ENCODE peak calls at places on chromosomes 5 and 9, in four cellular contexts. N, E, V and S are unnamed samples.

GRCh38 chr5:111584651-111585050 is 72.3 kb upstream of the STARD4 start:
- DNase-seq in N (no peak), E (no peak), V (peak; percentile 9), S (peak; percentile 2)

GRCh38 chr5:4196744-4197646 is 601.4 kb downstream of the IRX1 start:
- DNase-seq in N (no peak), E (no peak), V (no peak), S (no peak)

GRCh38 chr5:69491027-69491426 is 1.6 kb upstream of the OCLN start:
- DNase-seq in N (no peak), E (no peak), V (no peak), S (no peak)

GRCh38 chr9:88578486-88579362 is 43.7 kb downstream of the NXNL2 start:
- DNase-seq in N (no peak), E (no peak), V (peak; percentile 76), S (peak; percentile 70)

GRCh38 chr9:20512106-20512505 is 110.2 kb downstream of the MLLT3 start:
- DNase-seq in N (peak; percentile 17), E (peak; percentile 74), V (no peak), S (no peak)

GRCh38 chr5:172456076-172456800 is 1.9 kb upstream of the SH3PXD2B start:
- DNase-seq in N (no peak), E (no peak), V (no peak), S (no peak)

GRCh38 chr9:742104-742503 is 99.4 kb upstream of the DMRT1 start:
- DNase-seq in N (no peak), E (no peak), V (no peak), S (no peak)

GRCh38 chr5:37722236-37723146 is 117.3 kb downstream of the GDNF start:
- DNase-seq in N (peak; percentile 91), E (peak; percentile 81), V (peak; percentile 85), S (peak; percentile 64)

GRCh38 chr5:116388564-116389258 is 185.9 kb downstream of the SEMA6A start:
- DNase-seq in N (no peak), E (no peak), V (peak; percentile 17), S (no peak)

GRCh38 chr5:149273237-149273636 is 1.6 kb downstream of the AFAP1L1 start:
- DNase-seq in N (no peak), E (no peak), V (no peak), S (no peak)
- H3K4me3 ChIP-seq in N (no peak overlapping the region), E (no peak overlapping the region), V (no peak overlapping the region), S (no peak overlapping the region)

GRCh38 chr9:114737118-114737517 is 55.1 kb upstream of the TEX48 start:
- DNase-seq in N (no peak), E (no peak), V (no peak), S (no peak)
- H3K4me3 ChIP-seq in N (no peak overlapping the region), E (no peak overlapping the region), V (no peak overlapping the region), S (no peak overlapping the region)

GRCh38 chr9:38226491-38226951 is 157.5 kb upstream of the SHB start:
- DNase-seq in N (no peak), E (no peak), V (no peak), S (peak; percentile 54)

GRCh38 chr9:38229123-38229829 is 160.2 kb upstream of the SHB start:
- DNase-seq in N (no peak), E (no peak), V (no peak), S (no peak)

GRCh38 chr9:38228331-38229122 is 159.5 kb upstream of the SHB start:
- DNase-seq in N (no peak), E (no peak), V (peak; percentile 41), S (no peak)

GRCh38 chr9:38227061-38227540 is 158.1 kb upstream of the SHB start:
- DNase-seq in N (peak; percentile 56), E (peak; percentile 10), V (peak; percentile 51), S (peak; percentile 89)

GRCh38 chr9:38227656-38228055 is 158.6 kb upstream of the SHB start:
- DNase-seq in N (no peak), E (no peak), V (peak; percentile 21), S (peak; percentile 38)
- H3K4me3 ChIP-seq in N (no peak overlapping the region), E (no peak overlapping the region), V (no peak overlapping the region), S (no peak overlapping the region)

GRCh38 chr5:58165152-58165551 is 294.7 kb downstream of the PLK2 start:
- DNase-seq in N (no peak), E (no peak), V (no peak), S (no peak)
- H3K4me3 ChIP-seq in N (no peak overlapping the region), E (no peak overlapping the region), V (no peak overlapping the region), S (no peak overlapping the region)

DNA sequence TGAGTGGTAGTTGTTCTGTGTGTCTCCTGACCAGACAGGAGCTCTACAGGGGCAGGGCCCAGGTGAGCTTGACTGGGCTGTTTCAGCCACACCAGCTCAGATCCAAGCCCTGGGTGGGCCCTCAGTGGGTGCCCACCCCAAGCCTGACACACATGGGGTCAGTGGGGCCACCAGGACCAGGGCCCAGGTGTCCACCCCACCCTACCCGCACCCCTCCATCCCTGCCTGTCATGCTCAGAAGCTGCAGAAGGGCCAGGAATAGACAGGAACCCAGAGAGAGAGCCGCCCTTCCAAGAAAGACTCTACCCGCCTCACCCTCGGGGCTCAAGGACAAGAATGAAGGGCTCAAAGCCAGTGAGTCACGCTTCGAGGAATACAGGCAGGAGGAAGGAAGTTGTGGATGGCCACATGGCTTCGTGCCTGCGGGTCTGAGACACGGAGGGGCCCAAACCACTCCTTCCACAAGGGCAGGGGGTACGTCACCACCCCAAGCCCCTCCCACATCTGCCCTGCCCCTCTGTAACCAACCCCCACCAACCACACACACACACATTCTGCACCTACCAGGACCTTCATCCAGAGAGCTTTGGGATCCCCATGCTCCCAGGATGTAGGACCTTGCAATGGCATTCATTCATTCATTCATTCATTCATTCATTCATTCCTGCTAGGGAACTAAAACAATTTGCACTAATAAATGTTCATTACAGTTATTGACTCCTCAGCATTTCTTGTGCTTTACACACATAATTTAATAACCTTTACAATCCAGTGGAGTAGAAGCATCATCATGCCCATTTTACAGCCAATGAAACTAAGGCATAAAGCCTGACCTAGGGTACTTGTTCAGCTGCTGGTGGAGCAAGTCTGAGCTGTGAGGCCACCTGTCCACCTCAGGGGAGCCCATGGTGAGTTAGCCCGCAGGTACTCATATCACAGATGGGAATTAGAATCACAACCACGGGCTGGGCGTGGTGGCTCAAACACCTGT is 56.0 kb upstream of the STXBP1 start:
- DNase-seq in N (peak; percentile 84), E (peak; percentile 87), V (peak; percentile 82), S (peak; percentile 70)
- H3K4me3 ChIP-seq in N (no peak overlapping the region), E (no peak overlapping the region), V (no peak overlapping the region), S (no peak overlapping the region)

GRCh38 chr9:130041648-130042405 is 1.2 kb downstream of the FNBP1 start:
- DNase-seq in N (no peak), E (no peak), V (no peak), S (no peak)

GRCh38 chr9:130042406-130042930 is 521 bp downstream of the FNBP1 start:
- DNase-seq in N (no peak), E (no peak), V (peak; percentile 47), S (no peak)

GRCh38 chr9:130042931-130043653 is at the start of gene FNBP1:
- DNase-seq in N (peak; percentile 39), E (no peak), V (peak; percentile 90), S (peak; percentile 68)

GRCh38 chr9:130040901-130041647 is 1.9 kb downstream of the FNBP1 start:
- DNase-seq in N (no peak), E (no peak), V (no peak), S (no peak)

GRCh38 chr9:130039504-130040147 is 3.4 kb downstream of the FNBP1 start:
- DNase-seq in N (no peak), E (no peak), V (peak; percentile 63), S (no peak)
- H3K4me3 ChIP-seq in N (no peak overlapping the region), E (no peak overlapping the region), V (peak overlapping the region; percentile 95), S (peak overlapping the region; percentile 20)

GRCh38 chr5:154483654-154484392 is 5.8 kb upstream of the HAND1 start:
- DNase-seq in N (no peak), E (no peak), V (no peak), S (no peak)
- H3K4me3 ChIP-seq in N (no peak overlapping the region), E (no peak overlapping the region), V (no peak overlapping the region), S (no peak overlapping the region)

DNA sequence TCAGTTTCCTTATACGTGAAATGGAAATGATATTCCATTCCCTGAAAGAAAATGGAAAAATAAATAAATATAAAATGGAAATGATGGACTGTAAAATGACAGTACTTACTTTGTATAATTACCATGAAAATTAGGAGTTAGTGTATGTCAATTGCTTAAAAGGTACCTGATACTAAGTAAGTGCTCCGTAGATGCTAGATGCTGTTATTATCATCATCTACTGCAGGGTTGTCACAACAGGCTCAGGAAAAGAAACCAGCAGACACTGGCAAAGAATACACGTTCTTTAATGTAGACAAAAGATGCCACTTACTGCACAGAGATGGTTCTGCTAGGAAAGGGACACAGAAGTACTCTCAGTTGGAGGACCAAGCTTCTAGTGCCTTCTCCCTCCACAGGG is 64.0 kb upstream of the KCNN2 start:
- DNase-seq in N (no peak), E (no peak), V (no peak), S (no peak)
- H3K4me3 ChIP-seq in N (no peak overlapping the region), E (no peak overlapping the region), V (no peak overlapping the region), S (no peak overlapping the region)

GRCh38 chr5:18119156-18119785 is 485.0 kb downstream of the TAF11L14 start:
- DNase-seq in N (no peak), E (no peak), V (peak; percentile 55), S (no peak)

GRCh38 chr5:18112066-18112465 is 477.8 kb downstream of the TAF11L14 start:
- DNase-seq in N (no peak), E (no peak), V (no peak), S (no peak)

GRCh38 chr5:18113724-18114123 is 479.5 kb downstream of the TAF11L14 start:
- DNase-seq in N (no peak), E (no peak), V (peak; percentile 69), S (peak; percentile 11)

DNA sequence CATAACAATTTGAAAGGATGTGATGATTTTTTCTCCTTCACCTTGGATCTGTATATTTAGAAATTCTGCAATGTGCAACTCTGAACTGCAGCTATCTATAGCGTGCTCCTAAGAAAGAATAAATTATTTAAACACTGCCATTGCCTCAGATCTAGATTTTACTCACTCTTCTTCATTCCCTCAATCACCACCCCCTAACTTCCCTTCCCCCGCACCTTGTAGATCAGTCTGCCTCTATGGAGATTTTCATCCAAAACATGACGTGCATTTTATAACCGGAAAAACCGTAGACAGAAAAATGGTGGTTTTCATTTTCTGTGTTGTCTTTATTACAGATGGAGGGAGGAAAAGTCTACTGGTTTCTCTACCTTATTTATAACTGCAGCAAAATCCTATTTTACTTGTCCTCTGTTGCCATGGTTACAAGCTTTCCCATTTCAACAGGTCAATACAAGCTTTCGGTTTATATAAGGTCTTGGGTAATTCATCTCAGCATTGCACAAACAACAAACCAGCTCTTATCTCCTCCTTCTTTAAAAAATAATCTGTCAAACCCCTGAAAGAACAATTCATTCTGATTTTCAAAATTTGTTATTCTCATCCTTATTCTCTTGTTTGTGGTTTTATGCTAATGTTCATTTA is 480.0 kb downstream of the TAF11L14 start:
- DNase-seq in N (no peak), E (no peak), V (no peak), S (no peak)
- H3K4me3 ChIP-seq in N (no peak overlapping the region), E (no peak overlapping the region), V (no peak overlapping the region), S (no peak overlapping the region)